ENCODE peak calls at places on chromosomes 12 and 14, in ten cellular contexts. H, G, U, M, D, V, E, R, B and I are unnamed samples.

GRCh38 chr14:85234626-85235025 is 295.3 kb upstream of the FLRT2 start:
- DNase-seq in H (no peak), G (no peak), U (no peak), M (no peak), D (no peak), V (peak; percentile 50), E (peak; percentile 88), R (no peak), B (no peak), I (no peak)

GRCh38 chr12:29782285-29782820 is 1.4 kb downstream of the TMTC1 start:
- DNase-seq in H (no peak), G (no peak), U (no peak), M (no peak), D (peak; percentile 15), V (peak; percentile 4), E (peak; percentile 81), R (no peak), B (peak; percentile 12), I (peak; percentile 16)

GRCh38 chr14:72892103-72892878 is 1.6 kb downstream of the DPF3 start:
- DNase-seq in H (no peak), G (peak; percentile 40), U (peak; percentile 70), M (peak; percentile 33), D (peak; percentile 65), V (peak; percentile 43), E (no peak), R (no peak), B (no peak), I (no peak)

GRCh38 chr12:7327913-7328312 is 24.0 kb downstream of the ACSM4 start:
- DNase-seq in H (no peak), G (no peak), U (no peak), M (no peak), D (peak; percentile 30), V (no peak), E (no peak), R (no peak), B (no peak), I (no peak)

GRCh38 chr12:123522164-123522563 is 11.4 kb downstream of the RILPL1 start:
- DNase-seq in H (no peak), G (no peak), U (no peak), M (no peak), D (no peak), V (no peak), E (no peak), R (no peak), B (no peak), I (no peak)

GRCh38 chr12:11927311-11927935 is 143.3 kb upstream of the BCL2L14 start:
- DNase-seq in H (no peak), G (no peak), U (peak; percentile 76), M (no peak), D (no peak), V (no peak), E (no peak), R (no peak), B (no peak), I (no peak)

GRCh38 chr12:32788405-32788804 is 32.7 kb upstream of the YARS2 start:
- DNase-seq in H (no peak), G (no peak), U (no peak), M (no peak), D (no peak), V (no peak), E (no peak), R (no peak), B (no peak), I (no peak)

GRCh38 chr12:4416276-4416675 is 29.3 kb downstream of the FGF6 start:
- DNase-seq in H (no peak), G (no peak), U (peak; percentile 44), M (no peak), D (no peak), V (no peak), E (no peak), R (no peak), B (no peak), I (no peak)

GRCh38 chr12:123165537-123165936 is 14.6 kb upstream of the PITPNM2 start:
- DNase-seq in H (no peak), G (no peak), U (no peak), M (no peak), D (no peak), V (no peak), E (no peak), R (no peak), B (no peak), I (no peak)